ENCODE peak calls at places on chromosomes 1 and 21, in four cellular contexts. One of them, this sample, is unnamed. For H3K4me1 and H3K27me3, the result is how much of the 10 kb centered on the place peaks cover.

GRCh38 chr21:39660191-39660590 is 47.5 kb downstream of the B3GALT5 start:
- DNase-seq in neural progenitor cell: no peak
- DNase-seq in psoas muscle: no peak
- DNase-seq in HepG2: no peak
- DNase-seq in this sample: no peak

GRCh38 chr1:171441278-171441677 is 44.1 kb upstream of the PRRC2C start:
- DNase-seq in psoas muscle: no peak
- DNase-seq in HepG2: no peak
- DNase-seq in neural progenitor cell: no peak
- DNase-seq in this sample: no peak

GRCh38 chr1:212288614-212289013 is 3.4 kb downstream of the PPP2R5A start:
- DNase-seq in neural progenitor cell: no peak
- DNase-seq in HepG2: no peak
- DNase-seq in psoas muscle: no peak
- DNase-seq in this sample: no peak

GRCh38 chr1:208929575-208929974 is 653.9 kb upstream of the CAMK1G start:
- DNase-seq in neural progenitor cell: no peak
- DNase-seq in psoas muscle: no peak
- DNase-seq in HepG2: no peak
- DNase-seq in this sample: no peak

GRCh38 chr1:107704911-107705310 is 260.1 kb downstream of the VAV3 start:
- DNase-seq in HepG2: no peak
- DNase-seq in neural progenitor cell: no peak
- DNase-seq in psoas muscle: no peak
- DNase-seq in this sample: no peak

GRCh38 chr1:155320252-155320651 is 442 bp upstream of the RUSC1 start:
- DNase-seq in neural progenitor cell: no peak
- DNase-seq in psoas muscle: no peak
- DNase-seq in HepG2: no peak
- DNase-seq in this sample: no peak

GRCh38 chr1:88462481-88463261 is 221.4 kb upstream of the PKN2 start:
- DNase-seq in neural progenitor cell: peak
- DNase-seq in HepG2: no peak
- DNase-seq in psoas muscle: peak
- DNase-seq in this sample: no peak

GRCh38 chr1:41783189-41783639 is 135.5 kb downstream of the HIVEP3 start:
- DNase-seq in psoas muscle: no peak
- DNase-seq in HepG2: no peak
- DNase-seq in neural progenitor cell: no peak
- DNase-seq in this sample: no peak

GRCh38 chr1:155504207-155504606 is 58.4 kb downstream of the ASH1L start:
- DNase-seq in psoas muscle: no peak
- DNase-seq in HepG2: peak
- DNase-seq in neural progenitor cell: no peak
- DNase-seq in this sample: no peak

GRCh38 chr1:186295980-186296379 is 79.1 kb downstream of the TPR start:
- DNase-seq in HepG2: peak
- DNase-seq in neural progenitor cell: no peak
- DNase-seq in psoas muscle: no peak
- DNase-seq in this sample: no peak

GRCh38 chr1:181073638-181074037 is 14.9 kb upstream of the IER5 start:
- DNase-seq in neural progenitor cell: no peak
- DNase-seq in psoas muscle: no peak
- DNase-seq in HepG2: peak
- DNase-seq in this sample: no peak

GRCh38 chr1:112011231-112011630 is 21.8 kb upstream of the KCND3 start:
- DNase-seq in HepG2: no peak
- DNase-seq in psoas muscle: peak
- DNase-seq in neural progenitor cell: no peak
- DNase-seq in this sample: no peak

GRCh38 chr1:59455206-59455605 is 158.3 kb downstream of the FGGY start:
- DNase-seq in neural progenitor cell: no peak
- DNase-seq in HepG2: no peak
- DNase-seq in psoas muscle: no peak
- DNase-seq in this sample: no peak

GRCh38 chr1:151547900-151548230 is 7.8 kb downstream of the TUFT1 start:
- DNase-seq in psoas muscle: no peak
- DNase-seq in neural progenitor cell: no peak
- DNase-seq in HepG2: no peak
- DNase-seq in this sample: no peak

GRCh38 chr1:4396571-4396970 is 257.8 kb upstream of the AJAP1 start:
- DNase-seq in HepG2: no peak
- DNase-seq in psoas muscle: no peak
- DNase-seq in neural progenitor cell: peak
- DNase-seq in this sample: no peak

GRCh38 chr1:9315411-9316079 is 22.9 kb downstream of the SPSB1 start:
- DNase-seq in psoas muscle: no peak
- DNase-seq in HepG2: no peak
- DNase-seq in neural progenitor cell: no peak
- DNase-seq in this sample: no peak

GRCh38 chr1:115067460-115067859 is 21.8 kb downstream of the TSPAN2 start:
- DNase-seq in HepG2: no peak
- DNase-seq in psoas muscle: no peak
- DNase-seq in neural progenitor cell: no peak
- DNase-seq in this sample: no peak

GRCh38 chr1:231467986-231468385 is 45.9 kb upstream of the EGLN1 start:
- DNase-seq in psoas muscle: no peak
- DNase-seq in HepG2: no peak
- DNase-seq in neural progenitor cell: no peak
- DNase-seq in this sample: no peak

GRCh38 chr1:10899490-10900264 is 103.2 kb upstream of the CASZ1 start:
- DNase-seq in neural progenitor cell: no peak
- DNase-seq in psoas muscle: no peak
- DNase-seq in HepG2: no peak
- DNase-seq in this sample: no peak

GRCh38 chr1:167671727-167672511 is 41.9 kb downstream of the RCSD1 start:
- DNase-seq in psoas muscle: no peak
- DNase-seq in neural progenitor cell: no peak
- DNase-seq in HepG2: no peak
- DNase-seq in this sample: no peak

GRCh38 chr21:33019885-33020557 is 5.7 kb upstream of the OLIG2 start:
- DNase-seq in HepG2: no peak
- DNase-seq in psoas muscle: no peak
- DNase-seq in neural progenitor cell: peak
- DNase-seq in this sample: no peak

GRCh38 chr1:228452194-228453021 is 34.8 kb upstream of the RNF187 start:
- DNase-seq in neural progenitor cell: no peak
- DNase-seq in psoas muscle: no peak
- DNase-seq in HepG2: no peak
- DNase-seq in this sample: no peak

GRCh38 chr1:84632975-84633427 is 57.3 kb downstream of the SSX2IP start:
- DNase-seq in psoas muscle: no peak
- DNase-seq in HepG2: no peak
- DNase-seq in neural progenitor cell: no peak
- DNase-seq in this sample: no peak

GRCh38 chr1:205477759-205478247 is 22.0 kb upstream of the BLACAT1 start:
- DNase-seq in psoas muscle: no peak
- DNase-seq in neural progenitor cell: no peak
- DNase-seq in HepG2: no peak
- DNase-seq in this sample: no peak

GRCh38 chr1:54604572-54605370 is 18.6 kb downstream of the FAM151A start:
- DNase-seq in neural progenitor cell: no peak
- DNase-seq in HepG2: no peak
- DNase-seq in psoas muscle: no peak
- DNase-seq in this sample: no peak

GRCh38 chr1:62725981-62726588 is 37.9 kb upstream of the DOCK7 start:
- DNase-seq in HepG2: no peak
- DNase-seq in neural progenitor cell: no peak
- DNase-seq in psoas muscle: no peak
- DNase-seq in this sample: no peak

GRCh38 chr1:113534875-113535274 is 144.6 kb downstream of the MAGI3 start:
- DNase-seq in HepG2: no peak
- DNase-seq in neural progenitor cell: no peak
- DNase-seq in psoas muscle: no peak
- DNase-seq in this sample: no peak

GRCh38 chr1:245489838-245490237 is 335.1 kb downstream of the KIF26B start:
- DNase-seq in HepG2: no peak
- DNase-seq in neural progenitor cell: no peak
- DNase-seq in psoas muscle: no peak
- DNase-seq in this sample: no peak

GRCh38 chr1:9877962-9878361 is 32.1 kb downstream of the CTNNBIP1 start:
- DNase-seq in neural progenitor cell: no peak
- DNase-seq in HepG2: no peak
- DNase-seq in psoas muscle: no peak
- DNase-seq in this sample: no peak

GRCh38 chr1:82837261-82837660 is 1036.5 kb downstream of the ADGRL2 start:
- DNase-seq in neural progenitor cell: no peak
- DNase-seq in HepG2: no peak
- DNase-seq in psoas muscle: no peak
- DNase-seq in this sample: no peak

GRCh38 chr1:174448964-174449363 is 1.2 kb downstream of the GPR52 start:
- DNase-seq in HepG2: no peak
- DNase-seq in psoas muscle: no peak
- DNase-seq in neural progenitor cell: no peak
- DNase-seq in this sample: no peak

GRCh38 chr1:201769072-201769471 is 59.9 kb upstream of the IPO9 start:
- DNase-seq in HepG2: no peak
- DNase-seq in neural progenitor cell: no peak
- DNase-seq in psoas muscle: no peak
- DNase-seq in this sample: no peak
- H3K4me1 ChIP-seq in HepG2: under half
- H3K4me1 ChIP-seq in neural progenitor cell: under half
- H3K4me1 ChIP-seq in psoas muscle: under half
- H3K4me1 ChIP-seq in this sample: under half

GRCh38 chr1:3018051-3018471 is 3.2 kb upstream of the ACTRT2 start:
- DNase-seq in HepG2: no peak
- DNase-seq in psoas muscle: no peak
- DNase-seq in neural progenitor cell: no peak
- DNase-seq in this sample: no peak
- H3K27me3 ChIP-seq in HepG2: half or more
- H3K27me3 ChIP-seq in psoas muscle: under half
- H3K27me3 ChIP-seq in neural progenitor cell: under half
- H3K27me3 ChIP-seq in this sample: under half

DNA sequence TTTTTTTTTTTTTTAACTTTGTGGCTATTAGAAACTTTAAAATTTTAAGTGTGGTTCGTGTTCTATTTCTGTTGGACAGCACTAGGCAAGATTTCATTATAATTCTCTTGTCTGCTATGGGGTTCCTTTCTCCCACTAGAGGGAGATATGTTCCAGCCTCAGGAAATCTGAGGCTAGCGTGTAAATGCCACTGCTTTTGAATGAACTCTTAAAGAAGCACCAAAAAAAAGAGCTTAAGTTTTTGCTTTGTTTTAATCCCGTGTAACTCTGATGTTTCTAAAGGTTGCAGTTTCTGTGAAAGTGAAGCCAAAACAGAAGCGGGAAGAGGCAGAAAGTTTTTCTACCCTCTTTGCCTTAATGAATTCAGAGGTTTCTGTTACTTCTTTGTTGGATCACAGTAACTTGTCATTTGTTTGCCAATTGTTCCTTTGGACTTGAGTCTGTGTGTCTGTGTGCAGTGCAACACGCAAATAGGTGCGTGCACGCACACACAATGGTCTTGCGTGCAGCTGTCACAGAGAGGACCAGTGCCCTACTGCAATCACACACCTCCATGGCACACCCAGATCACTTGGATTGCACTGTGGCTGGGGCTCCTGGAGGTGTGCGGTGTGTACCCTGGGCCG is 32.3 kb downstream of the HHAT start:
- DNase-seq in neural progenitor cell: peak
- DNase-seq in psoas muscle: no peak
- DNase-seq in HepG2: peak
- DNase-seq in this sample: no peak
- TF ChIP-seq CTCF in neural progenitor cell: peak
- TF ChIP-seq CTCF in psoas muscle: peak
- TF ChIP-seq CTCF in HepG2: peak
- TF ChIP-seq CTCF in this sample: peak

GRCh38 chr1:150155413-150156071 is 5.8 kb downstream of the PLEKHO1 start:
- DNase-seq in neural progenitor cell: no peak
- DNase-seq in psoas muscle: no peak
- DNase-seq in HepG2: no peak
- DNase-seq in this sample: no peak

GRCh38 chr1:150151291-150152181 is 1.8 kb downstream of the PLEKHO1 start:
- DNase-seq in neural progenitor cell: no peak
- DNase-seq in psoas muscle: peak
- DNase-seq in HepG2: no peak
- DNase-seq in this sample: no peak

GRCh38 chr1:150152182-150152536 is 2.4 kb downstream of the PLEKHO1 start:
- DNase-seq in HepG2: no peak
- DNase-seq in psoas muscle: no peak
- DNase-seq in neural progenitor cell: no peak
- DNase-seq in this sample: no peak

GRCh38 chr1:150152772-150153461 is 3.2 kb downstream of the PLEKHO1 start:
- DNase-seq in neural progenitor cell: no peak
- DNase-seq in psoas muscle: peak
- DNase-seq in HepG2: peak
- DNase-seq in this sample: no peak

DNA sequence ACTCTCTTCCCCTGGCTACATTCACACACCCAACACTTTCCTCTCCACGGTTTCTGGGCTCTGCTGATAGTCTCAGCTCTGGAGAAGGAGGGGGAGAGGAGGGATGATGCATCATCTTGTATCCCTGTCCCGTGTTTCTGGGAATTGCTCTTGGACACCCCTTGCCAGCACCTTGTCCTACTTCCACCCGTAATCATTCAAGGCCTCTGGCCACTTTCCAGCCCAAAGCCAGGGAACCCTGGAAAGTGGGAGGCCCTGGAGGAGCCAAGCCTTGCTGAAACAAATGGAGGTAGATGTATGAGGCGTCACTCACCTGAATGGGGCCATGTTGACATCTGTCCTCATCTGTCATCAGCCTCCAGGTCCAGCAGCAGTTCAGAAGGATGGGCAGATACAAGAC is 4.4 kb downstream of the PLEKHO1 start:
- DNase-seq in psoas muscle: no peak
- DNase-seq in neural progenitor cell: no peak
- DNase-seq in HepG2: no peak
- DNase-seq in this sample: no peak
- H3K4me1 ChIP-seq in psoas muscle: under half
- H3K4me1 ChIP-seq in neural progenitor cell: under half
- H3K4me1 ChIP-seq in HepG2: under half
- H3K4me1 ChIP-seq in this sample: under half

GRCh38 chr21:37615962-37616361 is 249.4 kb downstream of the DYRK1A start:
- DNase-seq in psoas muscle: no peak
- DNase-seq in neural progenitor cell: no peak
- DNase-seq in HepG2: no peak
- DNase-seq in this sample: no peak
- H3K27me3 ChIP-seq in psoas muscle: under half
- H3K27me3 ChIP-seq in neural progenitor cell: under half
- H3K27me3 ChIP-seq in HepG2: under half
- H3K27me3 ChIP-seq in this sample: under half

GRCh38 chr1:179877586-179878265 is at the start of gene TOR1AIP2:
- DNase-seq in neural progenitor cell: peak
- DNase-seq in psoas muscle: peak
- DNase-seq in HepG2: peak
- DNase-seq in this sample: peak
- TF ChIP-seq CTCF in neural progenitor cell: no peak
- TF ChIP-seq CTCF in psoas muscle: no peak
- TF ChIP-seq CTCF in HepG2: no peak
- TF ChIP-seq CTCF in this sample: no peak

GRCh38 chr1:206878456-206878855 is 13.0 kb downstream of the IL20 start:
- DNase-seq in HepG2: no peak
- DNase-seq in psoas muscle: no peak
- DNase-seq in neural progenitor cell: no peak
- DNase-seq in this sample: no peak
- H3K4me1 ChIP-seq in HepG2: under half
- H3K4me1 ChIP-seq in psoas muscle: under half
- H3K4me1 ChIP-seq in neural progenitor cell: under half
- H3K4me1 ChIP-seq in this sample: under half